ENCODE peak calls at places on chromosomes 5 and 9, in seven cellular contexts. C, G, W, K, F, B and Q are unnamed samples.

GRCh38 chr5:22651355-22651754 is 201.8 kb downstream of the CDH12 start:
- DNase-seq in C (no peak), G (no peak), W (no peak), K (no peak), F (no peak), B (no peak), Q (no peak)

GRCh38 chr9:6777218-6777902 is 19.6 kb downstream of the KDM4C start:
- DNase-seq in C (no peak), G (no peak), W (no peak), K (no peak), F (no peak), B (no peak), Q (no peak)

GRCh38 chr5:5726401-5726800 is 303.9 kb downstream of the ICE1 start:
- DNase-seq in C (no peak), G (no peak), W (no peak), K (no peak), F (no peak), B (no peak), Q (no peak)

GRCh38 chr5:41794478-41794877 is 75.7 kb downstream of the OXCT1 start:
- DNase-seq in C (peak; percentile 68), G (peak; percentile 84), W (no peak), K (peak; percentile 94), F (no peak), B (no peak), Q (no peak)

GRCh38 chr9:109248133-109248581 is 72.7 kb downstream of the EPB41L4B start:
- DNase-seq in C (peak; percentile 16), G (peak; percentile 4), W (no peak), K (peak; percentile 15), F (peak; percentile 75), B (no peak), Q (no peak)

GRCh38 chr9:114238919-114239879 is 83.7 kb upstream of the ORM1 start:
- DNase-seq in C (peak; percentile 75), G (peak; percentile 71), W (no peak), K (peak; percentile 47), F (no peak), B (peak; percentile 24), Q (peak; percentile 60)

GRCh38 chr5:142684508-142685031 is 1.3 kb downstream of the FGF1 start:
- DNase-seq in C (no peak), G (no peak), W (no peak), K (no peak), F (no peak), B (no peak), Q (no peak)

GRCh38 chr5:62296998-62297397 is 9.0 kb upstream of the KIF2A start:
- DNase-seq in C (no peak), G (no peak), W (no peak), K (no peak), F (no peak), B (no peak), Q (no peak)

GRCh38 chr9:88754452-88754851 is 219.5 kb downstream of the NXNL2 start:
- DNase-seq in C (no peak), G (no peak), W (no peak), K (no peak), F (no peak), B (no peak), Q (no peak)

GRCh38 chr5:145110826-145111225 is 724.3 kb downstream of the PRELID2 start:
- DNase-seq in C (no peak), G (peak; percentile 8), W (no peak), K (peak; percentile 4), F (no peak), B (no peak), Q (no peak)

GRCh38 chr5:24850911-24851310 is 206.1 kb upstream of the CDH10 start:
- DNase-seq in C (no peak), G (no peak), W (no peak), K (no peak), F (no peak), B (no peak), Q (no peak)

GRCh38 chr9:111016046-111017026 is 21.9 kb downstream of the LPAR1 start:
- DNase-seq in C (peak; percentile 32), G (peak; percentile 32), W (no peak), K (peak; percentile 93), F (no peak), B (no peak), Q (no peak)

GRCh38 chr5:176995896-176996767 is 10.4 kb downstream of the UIMC1 start:
- DNase-seq in C (no peak), G (peak; percentile 81), W (peak; percentile 26), K (peak; percentile 88), F (no peak), B (no peak), Q (no peak)

GRCh38 chr5:35902032-35902681 is 36.3 kb downstream of the CAPSL start:
- DNase-seq in C (peak; percentile 16), G (peak; percentile 18), W (no peak), K (no peak), F (no peak), B (no peak), Q (no peak)

GRCh38 chr9:129669141-129669718 is 3.8 kb downstream of the PRRX2 start:
- DNase-seq in C (no peak), G (peak; percentile 38), W (no peak), K (no peak), F (no peak), B (no peak), Q (no peak)

GRCh38 chr5:80711938-80712337 is 57.2 kb upstream of the DHFR start:
- DNase-seq in C (peak; percentile 34), G (peak; percentile 12), W (peak; percentile 32), K (peak; percentile 49), F (no peak), B (peak; percentile 67), Q (peak; percentile 25)

GRCh38 chr9:81125446-81126092 is 563.8 kb downstream of the TLE1 start:
- DNase-seq in C (no peak), G (no peak), W (no peak), K (peak; percentile 45), F (no peak), B (no peak), Q (no peak)

GRCh38 chr5:128551476-128551875 is 13.4 kb upstream of the FBN2 start:
- DNase-seq in C (no peak), G (peak; percentile 23), W (no peak), K (no peak), F (no peak), B (no peak), Q (no peak)

GRCh38 chr5:50958852-50959457 is 292.5 kb downstream of the PARP8 start:
- DNase-seq in C (peak; percentile 74), G (peak; percentile 39), W (peak; percentile 23), K (peak; percentile 55), F (no peak), B (no peak), Q (no peak)

GRCh38 chr5:158538506-158539074 is 561.1 kb downstream of the EBF1 start:
- DNase-seq in C (no peak), G (no peak), W (peak; percentile 44), K (no peak), F (no peak), B (peak; percentile 18), Q (no peak)

GRCh38 chr5:77778881-77779438 is 2.8 kb upstream of the TBCA start:
- DNase-seq in C (no peak), G (no peak), W (no peak), K (no peak), F (no peak), B (no peak), Q (no peak)

GRCh38 chr5:113202904-113203716 is 226.5 kb downstream of the DCP2 start:
- DNase-seq in C (peak; percentile 89), G (no peak), W (no peak), K (peak; percentile 69), F (peak; percentile 47), B (no peak), Q (peak; percentile 38)

GRCh38 chr5:6228257-6229250 is 149.8 kb downstream of the MED10 start:
- DNase-seq in C (no peak), G (no peak), W (no peak), K (no peak), F (no peak), B (no peak), Q (no peak)

GRCh38 chr5:75053286-75054109 is 1.1 kb upstream of the GCNT4 start:
- DNase-seq in C (peak; percentile 88), G (peak; percentile 83), W (peak; percentile 32), K (peak; percentile 74), F (peak; percentile 88), B (peak; percentile 60), Q (no peak)
- TF ChIP-seq CTCF in C (peak; percentile 14), G (peak; percentile 65), W (peak; percentile 7), K (no peak), F (peak; percentile 8), B (no peak), Q (peak; percentile 12)

GRCh38 chr5:149638136-149638535 is 56.8 kb downstream of the ARHGEF37 start:
- DNase-seq in C (no peak), G (no peak), W (no peak), K (no peak), F (no peak), B (no peak), Q (no peak)

GRCh38 chr5:149635394-149635793 is 54.1 kb downstream of the ARHGEF37 start:
- DNase-seq in C (no peak), G (peak; percentile 27), W (no peak), K (peak; percentile 14), F (no peak), B (no peak), Q (no peak)

GRCh38 chr5:149638546-149639241 is 57.4 kb downstream of the ARHGEF37 start:
- DNase-seq in C (no peak), G (no peak), W (no peak), K (no peak), F (no peak), B (no peak), Q (no peak)

GRCh38 chr5:149636861-149637246 is 55.6 kb downstream of the ARHGEF37 start:
- DNase-seq in C (peak; percentile 69), G (no peak), W (peak; percentile 73), K (peak; percentile 75), F (peak; percentile 55), B (peak; percentile 50), Q (peak; percentile 62)

GRCh38 chr5:149636191-149636860 is 55.0 kb downstream of the ARHGEF37 start:
- DNase-seq in C (no peak), G (no peak), W (no peak), K (no peak), F (no peak), B (no peak), Q (no peak)
- TF ChIP-seq CTCF in C (no peak), G (no peak), W (no peak), K (no peak), F (no peak), B (no peak), Q (no peak)

GRCh38 chr5:103646698-103647614 is 84.4 kb upstream of the NUDT12 start:
- DNase-seq in C (no peak), G (no peak), W (no peak), K (no peak), F (no peak), B (no peak), Q (no peak)

GRCh38 chr5:103645816-103646215 is 83.2 kb upstream of the NUDT12 start:
- DNase-seq in C (no peak), G (no peak), W (no peak), K (no peak), F (no peak), B (no peak), Q (no peak)

DNA sequence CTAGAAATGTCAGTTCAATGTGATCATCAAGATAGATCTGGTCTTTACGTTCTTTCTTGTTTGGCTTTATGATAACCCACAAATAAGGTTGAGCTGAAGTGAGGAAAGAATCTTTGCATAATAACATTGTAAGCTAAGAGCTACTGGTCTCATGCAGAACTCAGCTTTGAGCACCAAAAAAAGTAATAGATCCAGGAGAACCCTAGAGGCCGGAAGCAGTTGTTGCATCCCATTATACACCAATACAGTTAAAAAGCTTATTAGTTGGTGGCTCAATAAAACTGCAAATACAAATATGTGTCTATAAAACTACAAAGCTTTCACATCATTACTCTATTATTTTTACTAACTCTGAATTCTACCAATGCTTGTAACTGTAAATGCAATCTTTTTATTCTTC is 85.5 kb upstream of the NUDT12 start:
- DNase-seq in C (no peak), G (no peak), W (no peak), K (no peak), F (no peak), B (no peak), Q (no peak)
- TF ChIP-seq CTCF in C (no peak), G (peak; percentile 33), W (no peak), K (peak; percentile 6), F (no peak), B (no peak), Q (no peak)

GRCh38 chr5:15183520-15183919 is 311.9 kb upstream of the ANKH start:
- DNase-seq in C (no peak), G (no peak), W (no peak), K (peak; percentile 34), F (no peak), B (no peak), Q (no peak)
- TF ChIP-seq CTCF in C (peak; percentile 29), G (peak; percentile 50), W (no peak), K (peak; percentile 45), F (no peak), B (no peak), Q (no peak)